ENCODE peak calls at places on chromosomes 16 and 17, in seven cellular contexts. One of them, this sample, is unnamed.

GRCh38 chr17:39944393-39944711 is 16.8 kb downstream of the LRRC3C start:
- DNase-seq in ovary: no peak
- DNase-seq in heart right ventricle: no peak
- DNase-seq in mesothelial cell of epicardium: no peak
- DNase-seq in HepG2: no peak
- DNase-seq in bronchial epithelial cell: no peak
- DNase-seq in right lobe of liver: no peak
- DNase-seq in this sample: no peak

GRCh38 chr17:50618300-50618699 is 16.4 kb upstream of the ABCC3 start:
- DNase-seq in ovary: no peak
- DNase-seq in heart right ventricle: no peak
- DNase-seq in mesothelial cell of epicardium: no peak
- DNase-seq in HepG2: no peak
- DNase-seq in bronchial epithelial cell: peak; percentile 25
- DNase-seq in right lobe of liver: no peak
- DNase-seq in this sample: no peak

GRCh38 chr16:50595854-50596253 is 47.7 kb downstream of the NKD1 start:
- DNase-seq in ovary: no peak
- DNase-seq in heart right ventricle: no peak
- DNase-seq in mesothelial cell of epicardium: no peak
- DNase-seq in HepG2: no peak
- DNase-seq in bronchial epithelial cell: no peak
- DNase-seq in right lobe of liver: no peak
- DNase-seq in this sample: no peak

GRCh38 chr16:30185683-30186421 is 2.5 kb downstream of the CORO1A start:
- DNase-seq in ovary: peak; percentile 27
- DNase-seq in heart right ventricle: peak; percentile 51
- DNase-seq in mesothelial cell of epicardium: no peak
- DNase-seq in HepG2: no peak
- DNase-seq in bronchial epithelial cell: no peak
- DNase-seq in right lobe of liver: peak; percentile 60
- DNase-seq in this sample: no peak

GRCh38 chr17:46036491-46036890 is 37.4 kb downstream of the STH start:
- DNase-seq in ovary: no peak
- DNase-seq in heart right ventricle: no peak
- DNase-seq in mesothelial cell of epicardium: no peak
- DNase-seq in HepG2: no peak
- DNase-seq in bronchial epithelial cell: no peak
- DNase-seq in right lobe of liver: no peak
- DNase-seq in this sample: no peak

GRCh38 chr17:50955160-50955559 is 89.0 kb upstream of the TOB1 start:
- DNase-seq in ovary: no peak
- DNase-seq in heart right ventricle: no peak
- DNase-seq in mesothelial cell of epicardium: no peak
- DNase-seq in HepG2: no peak
- DNase-seq in bronchial epithelial cell: no peak
- DNase-seq in right lobe of liver: no peak
- DNase-seq in this sample: peak; percentile 80

GRCh38 chr16:81797443-81797842 is 18.4 kb downstream of the PLCG2 start:
- DNase-seq in ovary: no peak
- DNase-seq in heart right ventricle: no peak
- DNase-seq in mesothelial cell of epicardium: no peak
- DNase-seq in HepG2: no peak
- DNase-seq in bronchial epithelial cell: no peak
- DNase-seq in right lobe of liver: no peak
- DNase-seq in this sample: no peak

GRCh38 chr17:30304778-30305177 is 13.0 kb upstream of the BLMH start:
- DNase-seq in ovary: no peak
- DNase-seq in heart right ventricle: no peak
- DNase-seq in mesothelial cell of epicardium: no peak
- DNase-seq in HepG2: no peak
- DNase-seq in bronchial epithelial cell: no peak
- DNase-seq in right lobe of liver: no peak
- DNase-seq in this sample: no peak

GRCh38 chr17:82876149-82876548 is 36.3 kb upstream of the ZNF750 start:
- DNase-seq in ovary: no peak
- DNase-seq in heart right ventricle: no peak
- DNase-seq in mesothelial cell of epicardium: no peak
- DNase-seq in HepG2: peak; percentile 55
- DNase-seq in bronchial epithelial cell: peak; percentile 98
- DNase-seq in right lobe of liver: no peak
- DNase-seq in this sample: no peak

GRCh38 chr17:41505836-41506767 is 690 bp upstream of the KRT13 start:
- DNase-seq in ovary: no peak
- DNase-seq in heart right ventricle: no peak
- DNase-seq in mesothelial cell of epicardium: no peak
- DNase-seq in HepG2: no peak
- DNase-seq in bronchial epithelial cell: peak; percentile 37
- DNase-seq in right lobe of liver: no peak
- DNase-seq in this sample: no peak

GRCh38 chr17:80605326-80606066 is 60.9 kb downstream of the RPTOR start:
- DNase-seq in ovary: no peak
- DNase-seq in heart right ventricle: no peak
- DNase-seq in mesothelial cell of epicardium: no peak
- DNase-seq in HepG2: peak; percentile 50
- DNase-seq in bronchial epithelial cell: peak; percentile 99
- DNase-seq in right lobe of liver: no peak
- DNase-seq in this sample: no peak

GRCh38 chr16:30931068-30931655 is 7.8 kb downstream of the FBXL19 start:
- DNase-seq in ovary: no peak
- DNase-seq in heart right ventricle: no peak
- DNase-seq in mesothelial cell of epicardium: no peak
- DNase-seq in HepG2: no peak
- DNase-seq in bronchial epithelial cell: no peak
- DNase-seq in right lobe of liver: no peak
- DNase-seq in this sample: no peak

GRCh38 chr17:31266042-31266441 is 31.0 kb downstream of the OMG start:
- DNase-seq in ovary: no peak
- DNase-seq in heart right ventricle: no peak
- DNase-seq in mesothelial cell of epicardium: no peak
- DNase-seq in HepG2: no peak
- DNase-seq in bronchial epithelial cell: peak; percentile 15
- DNase-seq in right lobe of liver: no peak
- DNase-seq in this sample: no peak

GRCh38 chr17:42142371-42142896 is 12.4 kb downstream of the RAB5C start:
- DNase-seq in ovary: no peak
- DNase-seq in heart right ventricle: no peak
- DNase-seq in mesothelial cell of epicardium: no peak
- DNase-seq in HepG2: no peak
- DNase-seq in bronchial epithelial cell: no peak
- DNase-seq in right lobe of liver: no peak
- DNase-seq in this sample: no peak

GRCh38 chr17:4480929-4481898 is 17.5 kb upstream of the SPNS2 start:
- DNase-seq in ovary: no peak
- DNase-seq in heart right ventricle: no peak
- DNase-seq in mesothelial cell of epicardium: no peak
- DNase-seq in HepG2: no peak
- DNase-seq in bronchial epithelial cell: no peak
- DNase-seq in right lobe of liver: no peak
- DNase-seq in this sample: no peak

GRCh38 chr17:69325518-69326301 is 1.2 kb downstream of the ABCA5 start:
- DNase-seq in ovary: no peak
- DNase-seq in heart right ventricle: no peak
- DNase-seq in mesothelial cell of epicardium: no peak
- DNase-seq in HepG2: peak; percentile 50
- DNase-seq in bronchial epithelial cell: no peak
- DNase-seq in right lobe of liver: peak; percentile 70
- DNase-seq in this sample: no peak

GRCh38 chr17:159609-160008 is 21.8 kb downstream of the DOC2B start:
- DNase-seq in ovary: no peak
- DNase-seq in heart right ventricle: no peak
- DNase-seq in mesothelial cell of epicardium: no peak
- DNase-seq in HepG2: no peak
- DNase-seq in bronchial epithelial cell: no peak
- DNase-seq in right lobe of liver: no peak
- DNase-seq in this sample: no peak

GRCh38 chr17:61597606-61598005 is 6.6 kb upstream of the NACA2 start:
- DNase-seq in ovary: no peak
- DNase-seq in heart right ventricle: no peak
- DNase-seq in mesothelial cell of epicardium: no peak
- DNase-seq in HepG2: no peak
- DNase-seq in bronchial epithelial cell: no peak
- DNase-seq in right lobe of liver: no peak
- DNase-seq in this sample: no peak

GRCh38 chr16:80997139-80997798 is 9.4 kb downstream of the CMC2 start:
- DNase-seq in ovary: no peak
- DNase-seq in heart right ventricle: no peak
- DNase-seq in mesothelial cell of epicardium: no peak
- DNase-seq in HepG2: peak; percentile 83
- DNase-seq in bronchial epithelial cell: peak; percentile 3
- DNase-seq in right lobe of liver: no peak
- DNase-seq in this sample: no peak

GRCh38 chr16:11978080-11978479 is 1.5 kb downstream of the SNX29 start:
- DNase-seq in ovary: no peak
- DNase-seq in heart right ventricle: no peak
- DNase-seq in mesothelial cell of epicardium: no peak
- DNase-seq in HepG2: no peak
- DNase-seq in bronchial epithelial cell: no peak
- DNase-seq in right lobe of liver: no peak
- DNase-seq in this sample: no peak

GRCh38 chr17:20224379-20224778 is 215.2 kb downstream of the SPECC1 start:
- DNase-seq in ovary: no peak
- DNase-seq in heart right ventricle: no peak
- DNase-seq in mesothelial cell of epicardium: no peak
- DNase-seq in HepG2: no peak
- DNase-seq in bronchial epithelial cell: no peak
- DNase-seq in right lobe of liver: no peak
- DNase-seq in this sample: no peak

GRCh38 chr17:20228410-20228809 is 219.3 kb downstream of the SPECC1 start:
- DNase-seq in ovary: no peak
- DNase-seq in heart right ventricle: no peak
- DNase-seq in mesothelial cell of epicardium: no peak
- DNase-seq in HepG2: no peak
- DNase-seq in bronchial epithelial cell: no peak
- DNase-seq in right lobe of liver: no peak
- DNase-seq in this sample: no peak

GRCh38 chr17:20225162-20226115 is 216.3 kb downstream of the SPECC1 start:
- DNase-seq in ovary: no peak
- DNase-seq in heart right ventricle: no peak
- DNase-seq in mesothelial cell of epicardium: no peak
- DNase-seq in HepG2: no peak
- DNase-seq in bronchial epithelial cell: no peak
- DNase-seq in right lobe of liver: no peak
- DNase-seq in this sample: no peak

GRCh38 chr17:20228860-20229259 is 219.7 kb downstream of the SPECC1 start:
- DNase-seq in ovary: no peak
- DNase-seq in heart right ventricle: no peak
- DNase-seq in mesothelial cell of epicardium: no peak
- DNase-seq in HepG2: no peak
- DNase-seq in bronchial epithelial cell: no peak
- DNase-seq in right lobe of liver: no peak
- DNase-seq in this sample: no peak

GRCh38 chr17:20226814-20227482 is 217.8 kb downstream of the SPECC1 start:
- DNase-seq in ovary: peak; percentile 89
- DNase-seq in heart right ventricle: peak; percentile 84
- DNase-seq in mesothelial cell of epicardium: peak; percentile 69
- DNase-seq in HepG2: peak; percentile 50
- DNase-seq in bronchial epithelial cell: peak; percentile 57
- DNase-seq in right lobe of liver: peak; percentile 83
- DNase-seq in this sample: peak; percentile 91
- TF ChIP-seq CTCF in ovary: peak; percentile 76
- TF ChIP-seq CTCF in heart right ventricle: peak; percentile 79
- TF ChIP-seq CTCF in mesothelial cell of epicardium: peak; percentile 73
- TF ChIP-seq CTCF in HepG2: peak; percentile 94
- TF ChIP-seq CTCF in bronchial epithelial cell: peak; percentile 91
- TF ChIP-seq CTCF in right lobe of liver: peak; percentile 86
- TF ChIP-seq CTCF in this sample: peak; percentile 94

DNA sequence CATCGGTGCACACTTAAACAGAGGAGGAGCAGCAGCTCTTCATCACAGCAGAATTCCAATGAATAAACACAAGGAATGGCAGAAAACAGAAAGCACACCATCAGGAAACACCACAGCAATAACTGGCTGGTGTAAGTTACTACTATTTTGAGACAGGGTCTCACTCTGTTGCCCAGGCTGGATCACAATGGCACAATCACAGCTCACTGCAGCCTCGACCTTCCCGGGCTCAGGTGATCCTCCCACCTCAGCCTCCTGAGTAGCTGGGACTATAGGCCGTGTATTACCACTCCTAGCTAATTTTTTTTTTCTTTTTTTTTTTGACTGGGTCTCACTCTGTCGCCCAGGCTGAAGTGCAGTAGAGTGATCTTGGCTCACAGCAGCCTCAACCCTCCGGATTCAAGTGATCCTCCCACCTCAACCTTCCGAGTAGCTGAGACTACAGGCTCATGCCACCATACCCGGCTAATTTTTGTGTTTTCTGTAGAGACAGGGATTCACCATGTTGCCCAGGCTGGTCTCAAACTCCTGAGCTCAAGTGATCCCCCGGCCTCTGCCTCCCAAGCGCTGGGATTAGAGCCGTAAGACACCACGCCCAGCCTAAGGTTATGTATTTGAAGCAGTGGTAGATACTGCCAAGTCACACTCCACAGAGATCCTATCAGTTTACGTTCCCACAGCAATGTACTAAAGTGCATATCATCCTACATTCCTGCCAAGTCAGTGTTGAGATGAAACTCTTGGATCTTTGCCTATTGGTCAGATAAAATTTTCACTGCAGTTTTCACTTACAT is 20.7 kb downstream of the TRAP1 start:
- DNase-seq in ovary: no peak
- DNase-seq in heart right ventricle: no peak
- DNase-seq in mesothelial cell of epicardium: no peak
- DNase-seq in HepG2: peak; percentile 68
- DNase-seq in bronchial epithelial cell: no peak
- DNase-seq in right lobe of liver: no peak
- DNase-seq in this sample: no peak
- TF ChIP-seq CTCF in ovary: no peak
- TF ChIP-seq CTCF in heart right ventricle: no peak
- TF ChIP-seq CTCF in mesothelial cell of epicardium: no peak
- TF ChIP-seq CTCF in HepG2: no peak
- TF ChIP-seq CTCF in bronchial epithelial cell: no peak
- TF ChIP-seq CTCF in right lobe of liver: no peak
- TF ChIP-seq CTCF in this sample: no peak

GRCh38 chr17:8255499-8255898 is 6.4 kb downstream of the PFAS start:
- DNase-seq in ovary: no peak
- DNase-seq in heart right ventricle: no peak
- DNase-seq in mesothelial cell of epicardium: no peak
- DNase-seq in HepG2: peak; percentile 21
- DNase-seq in bronchial epithelial cell: no peak
- DNase-seq in right lobe of liver: no peak
- DNase-seq in this sample: no peak
- TF ChIP-seq CTCF in ovary: no peak
- TF ChIP-seq CTCF in heart right ventricle: no peak
- TF ChIP-seq CTCF in mesothelial cell of epicardium: no peak
- TF ChIP-seq CTCF in HepG2: no peak
- TF ChIP-seq CTCF in bronchial epithelial cell: peak; percentile 2
- TF ChIP-seq CTCF in right lobe of liver: no peak
- TF ChIP-seq CTCF in this sample: no peak

GRCh38 chr16:22123146-22123545 is 30.8 kb downstream of the VWA3A start:
- DNase-seq in ovary: no peak
- DNase-seq in heart right ventricle: no peak
- DNase-seq in mesothelial cell of epicardium: no peak
- DNase-seq in HepG2: no peak
- DNase-seq in bronchial epithelial cell: peak; percentile 21
- DNase-seq in right lobe of liver: no peak
- DNase-seq in this sample: no peak
- TF ChIP-seq CTCF in ovary: no peak
- TF ChIP-seq CTCF in heart right ventricle: no peak
- TF ChIP-seq CTCF in mesothelial cell of epicardium: no peak
- TF ChIP-seq CTCF in HepG2: peak; percentile 39
- TF ChIP-seq CTCF in bronchial epithelial cell: peak; percentile 18
- TF ChIP-seq CTCF in right lobe of liver: no peak
- TF ChIP-seq CTCF in this sample: no peak

This sample was measured in osteocyte.